ENCODE peak calls at places on chromosome 1, in nine cellular contexts. C, Y, P, S, E, W, J, D and T are unnamed samples.

GRCh38 chr1:109610609-109611307 is 8.7 kb downstream of the GNAT2 start:
- DNase-seq in C (no peak), Y (no peak), P (peak; percentile 42), S (no peak), E (no peak), W (no peak), J (no peak), D (no peak), T (no peak)

GRCh38 chr1:227895828-227896685 is 51.7 kb downstream of the WNT9A start:
- DNase-seq in C (no peak), Y (peak; percentile 6), P (peak; percentile 63), S (peak; percentile 70), E (peak; percentile 46), W (peak; percentile 17), J (peak; percentile 78), D (peak; percentile 20), T (no peak)

GRCh38 chr1:43311521-43311920 is 10.7 kb downstream of the TIE1 start:
- DNase-seq in C (no peak), Y (no peak), P (no peak), S (no peak), E (no peak), W (no peak), J (no peak), D (no peak), T (no peak)

GRCh38 chr1:211635602-211636205 is 39.7 kb downstream of the NEK2 start:
- DNase-seq in C (no peak), Y (no peak), P (no peak), S (peak; percentile 24), E (no peak), W (no peak), J (no peak), D (no peak), T (no peak)

GRCh38 chr1:183840140-183840539 is 35.2 kb downstream of the RGL1 start:
- DNase-seq in C (no peak), Y (no peak), P (peak; percentile 42), S (no peak), E (no peak), W (no peak), J (no peak), D (no peak), T (no peak)

GRCh38 chr1:47696911-47697441 is 259.1 kb downstream of the FOXD2 start:
- DNase-seq in C (no peak), Y (no peak), P (no peak), S (peak; percentile 21), E (peak; percentile 36), W (no peak), J (no peak), D (no peak), T (no peak)

GRCh38 chr1:113515498-113515897 is 125.2 kb downstream of the MAGI3 start:
- DNase-seq in C (no peak), Y (no peak), P (peak; percentile 77), S (no peak), E (no peak), W (no peak), J (no peak), D (no peak), T (no peak)

GRCh38 chr1:50458507-50458906 is 35.3 kb upstream of the DMRTA2 start:
- DNase-seq in C (no peak), Y (no peak), P (no peak), S (no peak), E (no peak), W (no peak), J (no peak), D (no peak), T (no peak)

GRCh38 chr1:11648039-11648438 is 6.2 kb downstream of the FBXO2 start:
- DNase-seq in C (no peak), Y (no peak), P (no peak), S (no peak), E (no peak), W (peak; percentile 57), J (no peak), D (no peak), T (no peak)

GRCh38 chr1:207323425-207323976 is 2.0 kb downstream of the CD55 start:
- DNase-seq in C (no peak), Y (no peak), P (no peak), S (no peak), E (no peak), W (no peak), J (no peak), D (no peak), T (no peak)

GRCh38 chr1:24463756-24464377 is 38.8 kb upstream of the RCAN3 start:
- DNase-seq in C (no peak), Y (peak; percentile 51), P (no peak), S (no peak), E (no peak), W (no peak), J (no peak), D (no peak), T (no peak)

GRCh38 chr1:5253036-5253435 is 598.6 kb downstream of the AJAP1 start:
- DNase-seq in C (no peak), Y (no peak), P (no peak), S (no peak), E (no peak), W (no peak), J (no peak), D (no peak), T (no peak)

GRCh38 chr1:29642519-29642918 is 406.2 kb downstream of the PTPRU start:
- DNase-seq in C (no peak), Y (no peak), P (no peak), S (no peak), E (no peak), W (no peak), J (no peak), D (no peak), T (no peak)

GRCh38 chr1:21857142-21857839 is 45.2 kb downstream of the LDLRAD2 start:
- DNase-seq in C (no peak), Y (no peak), P (no peak), S (no peak), E (peak; percentile 58), W (no peak), J (peak; percentile 60), D (no peak), T (no peak)

GRCh38 chr1:43997979-43998378 is 6.6 kb downstream of the CCDC24 start:
- DNase-seq in C (no peak), Y (no peak), P (no peak), S (no peak), E (no peak), W (no peak), J (peak; percentile 80), D (no peak), T (no peak)

GRCh38 chr1:200892958-200893357 is 1.7 kb upstream of the INAVA start:
- DNase-seq in C (no peak), Y (no peak), P (no peak), S (no peak), E (no peak), W (no peak), J (no peak), D (no peak), T (no peak)
- H3K4me3 ChIP-seq in C (no peak overlapping the region), Y (no peak overlapping the region), P (no peak overlapping the region), S (no peak overlapping the region), E (no peak overlapping the region), W (no peak overlapping the region), J (no peak overlapping the region), D (no peak overlapping the region), T (no peak overlapping the region)

DNA sequence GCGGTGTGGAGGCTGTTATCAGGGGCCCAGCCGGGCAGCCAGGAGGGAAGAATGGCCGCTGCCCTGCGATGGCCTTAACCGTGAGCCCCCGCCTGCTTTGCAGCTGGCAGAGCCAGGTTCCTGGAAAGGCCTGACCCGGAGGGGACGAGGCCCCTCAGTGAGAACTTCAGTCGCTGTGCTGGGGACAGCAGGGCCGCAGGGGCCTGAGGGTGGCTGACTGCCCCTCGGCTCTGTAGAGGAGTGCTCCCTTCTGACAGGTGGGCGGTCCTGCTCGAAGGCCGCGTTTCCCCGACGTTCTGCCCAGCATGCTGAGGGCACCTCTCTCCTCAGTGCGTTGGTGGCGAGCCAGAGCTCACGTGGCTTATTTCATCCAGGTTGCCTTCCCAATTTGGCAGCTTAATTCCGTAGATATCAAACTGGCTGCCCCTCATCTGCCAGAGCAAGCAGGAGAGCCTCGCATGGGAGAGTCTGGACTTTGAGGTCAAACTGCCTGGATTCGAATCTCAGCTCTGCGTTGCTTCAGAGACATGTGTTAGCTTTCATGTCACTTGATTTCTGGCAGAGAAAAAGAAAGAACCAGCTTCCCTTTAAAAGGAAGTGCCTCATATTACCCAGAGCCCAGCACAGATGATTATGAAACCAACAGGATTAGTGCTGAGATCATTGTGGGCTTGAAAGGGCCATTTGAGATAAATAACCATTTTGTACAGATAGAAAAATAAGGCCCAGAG is 239.8 kb downstream of the SDCCAG8 start:
- DNase-seq in C (peak; percentile 62), Y (no peak), P (no peak), S (peak; percentile 76), E (no peak), W (no peak), J (peak; percentile 67), D (no peak), T (no peak)
- H3K4me3 ChIP-seq in C (no peak overlapping the region), Y (no peak overlapping the region), P (no peak overlapping the region), S (peak overlapping the region; percentile 14), E (no peak overlapping the region), W (no peak overlapping the region), J (no peak overlapping the region), D (no peak overlapping the region), T (no peak overlapping the region)

DNA sequence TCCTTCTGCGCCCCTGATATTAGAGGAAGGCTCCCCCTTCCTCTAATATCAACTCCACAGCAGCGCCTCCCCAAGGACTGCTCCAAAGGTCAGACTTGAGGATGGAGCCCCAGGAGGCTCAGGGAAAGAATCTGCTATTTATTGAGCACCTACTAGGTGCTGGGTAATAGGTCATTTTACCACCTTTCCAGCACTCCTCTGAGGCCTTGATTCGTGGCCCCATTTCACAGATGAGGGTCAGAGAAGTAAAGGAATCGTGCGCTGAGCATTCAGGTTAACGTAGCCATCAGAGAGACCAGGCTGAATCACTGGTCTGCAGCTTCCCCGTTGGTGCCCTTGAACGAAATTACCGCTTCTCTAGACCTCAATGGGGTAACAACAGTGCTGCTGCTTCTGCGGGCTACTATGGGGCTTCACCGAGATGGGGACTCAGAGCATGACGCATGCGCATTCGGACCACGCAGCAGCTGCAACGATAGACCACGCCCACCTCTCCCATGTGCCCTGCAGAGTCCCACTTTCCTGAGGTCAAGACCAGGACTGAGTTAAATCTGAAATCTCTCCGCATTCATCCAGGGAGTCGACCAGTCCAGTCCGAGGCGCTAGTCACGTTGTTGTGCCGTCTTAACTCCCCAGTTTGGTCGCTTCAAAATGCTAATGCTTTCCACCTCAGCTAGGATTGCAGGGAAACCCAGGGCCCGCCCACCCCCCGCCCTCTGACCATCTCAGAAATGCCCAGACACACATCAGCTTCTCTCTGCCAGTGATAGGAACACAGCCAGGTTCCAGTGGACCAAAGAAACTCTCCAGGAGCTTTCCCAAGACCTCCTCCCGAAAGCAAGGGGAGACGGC is 12.9 kb downstream of the CAMK2N1 start:
- DNase-seq in C (no peak), Y (peak; percentile 18), P (peak; percentile 35), S (peak; percentile 80), E (no peak), W (no peak), J (no peak), D (no peak), T (peak; percentile 10)
- H3K4me3 ChIP-seq in C (peak overlapping the region; percentile 19), Y (no peak overlapping the region), P (no peak overlapping the region), S (no peak overlapping the region), E (no peak overlapping the region), W (no peak overlapping the region), J (no peak overlapping the region), D (no peak overlapping the region), T (no peak overlapping the region)

GRCh38 chr1:168439451-168440375 is 104.1 kb downstream of the XCL2 start:
- DNase-seq in C (peak; percentile 43), Y (peak; percentile 90), P (peak; percentile 82), S (peak; percentile 87), E (peak; percentile 78), W (peak; percentile 43), J (peak; percentile 15), D (peak; percentile 66), T (peak; percentile 36)
- H3K4me3 ChIP-seq in C (no peak overlapping the region), Y (no peak overlapping the region), P (no peak overlapping the region), S (peak overlapping the region; percentile 8), E (peak overlapping the region; percentile 30), W (peak overlapping the region; percentile 6), J (no peak overlapping the region), D (peak overlapping the region; percentile 46), T (no peak overlapping the region)

GRCh38 chr1:2474933-2475371 is 1.1 kb upstream of the PLCH2 start:
- DNase-seq in C (no peak), Y (no peak), P (no peak), S (no peak), E (no peak), W (no peak), J (no peak), D (no peak), T (no peak)
- H3K4me3 ChIP-seq in C (no peak overlapping the region), Y (no peak overlapping the region), P (no peak overlapping the region), S (no peak overlapping the region), E (no peak overlapping the region), W (no peak overlapping the region), J (no peak overlapping the region), D (no peak overlapping the region), T (no peak overlapping the region)